ENCODE peak calls at places on chromosomes 2 and 18, in nine cellular contexts. One of them, this sample, is unnamed.

GRCh38 chr18:75008186-75008585 is 200.8 kb downstream of the PTGR3 start:
- DNase-seq in cardiac muscle cell: no peak
- DNase-seq in GM13976: no peak
- DNase-seq in ascending aorta: no peak
- DNase-seq in GM20000: no peak
- DNase-seq in left ventricle myocardium inferior: no peak
- DNase-seq in cardiac fibroblast: no peak
- DNase-seq in fibroblast of lung: no peak
- DNase-seq in HFFc6: no peak
- DNase-seq in this sample: no peak

GRCh38 chr18:9094307-9095226 is 7.9 kb upstream of the NDUFV2 start:
- DNase-seq in HFFc6: peak; percentile 91
- DNase-seq in GM20000: no peak
- DNase-seq in cardiac muscle cell: no peak
- DNase-seq in ascending aorta: no peak
- DNase-seq in fibroblast of lung: peak; percentile 83
- DNase-seq in cardiac fibroblast: peak; percentile 82
- DNase-seq in left ventricle myocardium inferior: no peak
- DNase-seq in GM13976: peak; percentile 24
- DNase-seq in this sample: no peak

GRCh38 chr2:65370387-65371093 is 61.9 kb downstream of the SPRED2 start:
- DNase-seq in cardiac muscle cell: no peak
- DNase-seq in GM20000: no peak
- DNase-seq in HFFc6: no peak
- DNase-seq in fibroblast of lung: no peak
- DNase-seq in left ventricle myocardium inferior: no peak
- DNase-seq in GM13976: no peak
- DNase-seq in cardiac fibroblast: peak; percentile 46
- DNase-seq in ascending aorta: no peak
- DNase-seq in this sample: no peak

GRCh38 chr2:237791977-237792727 is 6.4 kb upstream of the RBM44 start:
- DNase-seq in fibroblast of lung: no peak
- DNase-seq in GM20000: no peak
- DNase-seq in cardiac muscle cell: no peak
- DNase-seq in GM13976: no peak
- DNase-seq in cardiac fibroblast: peak; percentile 40
- DNase-seq in left ventricle myocardium inferior: no peak
- DNase-seq in HFFc6: peak; percentile 6
- DNase-seq in ascending aorta: no peak
- DNase-seq in this sample: peak; percentile 9

GRCh38 chr2:620456-621302 is 56.5 kb downstream of the TMEM18 start:
- DNase-seq in GM20000: no peak
- DNase-seq in GM13976: no peak
- DNase-seq in left ventricle myocardium inferior: no peak
- DNase-seq in cardiac muscle cell: no peak
- DNase-seq in HFFc6: no peak
- DNase-seq in fibroblast of lung: no peak
- DNase-seq in ascending aorta: no peak
- DNase-seq in cardiac fibroblast: no peak
- DNase-seq in this sample: no peak

GRCh38 chr2:98917031-98917459 is 19.0 kb downstream of the CRACDL start:
- DNase-seq in ascending aorta: no peak
- DNase-seq in GM20000: no peak
- DNase-seq in cardiac fibroblast: peak; percentile 80
- DNase-seq in GM13976: no peak
- DNase-seq in left ventricle myocardium inferior: no peak
- DNase-seq in HFFc6: peak; percentile 81
- DNase-seq in fibroblast of lung: peak; percentile 75
- DNase-seq in cardiac muscle cell: no peak
- DNase-seq in this sample: peak; percentile 90

GRCh38 chr2:107412981-107413380 is 413.7 kb upstream of the RGPD4 start:
- DNase-seq in fibroblast of lung: peak; percentile 11
- DNase-seq in left ventricle myocardium inferior: no peak
- DNase-seq in GM13976: no peak
- DNase-seq in cardiac muscle cell: no peak
- DNase-seq in ascending aorta: no peak
- DNase-seq in cardiac fibroblast: peak; percentile 24
- DNase-seq in GM20000: no peak
- DNase-seq in HFFc6: no peak
- DNase-seq in this sample: no peak

GRCh38 chr18:9771261-9771976 is 63.3 kb downstream of the RAB31 start:
- DNase-seq in GM20000: peak; percentile 64
- DNase-seq in fibroblast of lung: peak; percentile 67
- DNase-seq in cardiac muscle cell: peak; percentile 81
- DNase-seq in HFFc6: peak; percentile 28
- DNase-seq in cardiac fibroblast: peak; percentile 66
- DNase-seq in GM13976: peak; percentile 73
- DNase-seq in left ventricle myocardium inferior: peak; percentile 88
- DNase-seq in ascending aorta: peak; percentile 39
- DNase-seq in this sample: peak; percentile 74

GRCh38 chr2:62660087-62660486 is 45.4 kb upstream of the EHBP1 start:
- DNase-seq in ascending aorta: no peak
- DNase-seq in cardiac muscle cell: no peak
- DNase-seq in left ventricle myocardium inferior: no peak
- DNase-seq in GM20000: peak; percentile 49
- DNase-seq in HFFc6: no peak
- DNase-seq in fibroblast of lung: no peak
- DNase-seq in cardiac fibroblast: no peak
- DNase-seq in GM13976: peak; percentile 34
- DNase-seq in this sample: no peak

GRCh38 chr2:39870871-39871270 is 91.8 kb upstream of the THUMPD2 start:
- DNase-seq in cardiac muscle cell: no peak
- DNase-seq in fibroblast of lung: no peak
- DNase-seq in GM20000: no peak
- DNase-seq in HFFc6: no peak
- DNase-seq in left ventricle myocardium inferior: no peak
- DNase-seq in GM13976: no peak
- DNase-seq in cardiac fibroblast: no peak
- DNase-seq in ascending aorta: no peak
- DNase-seq in this sample: no peak

GRCh38 chr2:28322051-28322450 is 70.6 kb upstream of the FOSL2 start:
- DNase-seq in cardiac muscle cell: no peak
- DNase-seq in ascending aorta: no peak
- DNase-seq in left ventricle myocardium inferior: no peak
- DNase-seq in cardiac fibroblast: no peak
- DNase-seq in fibroblast of lung: no peak
- DNase-seq in GM13976: peak; percentile 11
- DNase-seq in HFFc6: no peak
- DNase-seq in GM20000: no peak
- DNase-seq in this sample: no peak

DNA sequence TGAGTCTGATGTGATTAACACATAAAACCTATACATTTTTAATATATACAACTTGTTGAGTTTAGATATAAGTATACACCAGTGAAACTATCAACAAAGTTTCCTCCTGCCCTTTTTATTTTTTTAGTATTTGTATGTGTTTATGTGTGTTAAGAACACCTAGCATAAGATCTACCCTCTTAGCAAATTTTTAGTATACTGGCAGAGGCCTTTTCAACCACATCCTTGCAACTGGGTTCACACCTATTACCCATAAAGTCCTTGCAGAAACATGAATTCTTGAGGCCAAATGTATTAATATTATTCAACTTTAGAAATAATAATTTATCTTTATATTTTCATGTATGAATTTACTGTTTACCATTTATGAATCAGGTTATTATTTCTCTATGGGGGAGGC is 119.7 kb upstream of the CRIM1 start:
- DNase-seq in fibroblast of lung: no peak
- DNase-seq in left ventricle myocardium inferior: no peak
- DNase-seq in cardiac muscle cell: no peak
- DNase-seq in cardiac fibroblast: no peak
- DNase-seq in GM20000: no peak
- DNase-seq in GM13976: no peak
- DNase-seq in ascending aorta: no peak
- DNase-seq in HFFc6: no peak
- DNase-seq in this sample: no peak
- TF ChIP-seq CTCF in fibroblast of lung: no peak
- TF ChIP-seq CTCF in left ventricle myocardium inferior: no peak
- TF ChIP-seq CTCF in cardiac muscle cell: no peak
- TF ChIP-seq CTCF in cardiac fibroblast: no peak
- TF ChIP-seq CTCF in GM20000: no peak
- TF ChIP-seq CTCF in GM13976: no peak
- TF ChIP-seq CTCF in ascending aorta: no peak
- TF ChIP-seq CTCF in HFFc6: no peak
- TF ChIP-seq CTCF in this sample: no peak

GRCh38 chr2:21930224-21930623 is 806.5 kb downstream of the TDRD15 start:
- DNase-seq in fibroblast of lung: no peak
- DNase-seq in HFFc6: no peak
- DNase-seq in cardiac muscle cell: no peak
- DNase-seq in cardiac fibroblast: no peak
- DNase-seq in left ventricle myocardium inferior: no peak
- DNase-seq in GM13976: no peak
- DNase-seq in ascending aorta: no peak
- DNase-seq in GM20000: no peak
- DNase-seq in this sample: no peak

GRCh38 chr2:21924640-21925285 is 801.0 kb downstream of the TDRD15 start:
- DNase-seq in fibroblast of lung: no peak
- DNase-seq in GM20000: peak; percentile 4
- DNase-seq in GM13976: no peak
- DNase-seq in ascending aorta: no peak
- DNase-seq in cardiac fibroblast: no peak
- DNase-seq in HFFc6: no peak
- DNase-seq in cardiac muscle cell: no peak
- DNase-seq in left ventricle myocardium inferior: no peak
- DNase-seq in this sample: no peak

GRCh38 chr2:21928292-21928691 is 804.5 kb downstream of the TDRD15 start:
- DNase-seq in cardiac muscle cell: no peak
- DNase-seq in HFFc6: no peak
- DNase-seq in cardiac fibroblast: no peak
- DNase-seq in left ventricle myocardium inferior: no peak
- DNase-seq in ascending aorta: no peak
- DNase-seq in GM20000: no peak
- DNase-seq in GM13976: no peak
- DNase-seq in fibroblast of lung: no peak
- DNase-seq in this sample: no peak
- TF ChIP-seq CTCF in cardiac muscle cell: peak; percentile 14
- TF ChIP-seq CTCF in HFFc6: no peak
- TF ChIP-seq CTCF in cardiac fibroblast: peak; percentile 13
- TF ChIP-seq CTCF in left ventricle myocardium inferior: peak; percentile 36
- TF ChIP-seq CTCF in ascending aorta: no peak
- TF ChIP-seq CTCF in GM20000: no peak
- TF ChIP-seq CTCF in GM13976: no peak
- TF ChIP-seq CTCF in fibroblast of lung: peak; percentile 18
- TF ChIP-seq CTCF in this sample: no peak

GRCh38 chr2:183610724-183611123 is 486.5 kb downstream of the NUP35 start:
- DNase-seq in GM13976: no peak
- DNase-seq in ascending aorta: no peak
- DNase-seq in HFFc6: no peak
- DNase-seq in GM20000: no peak
- DNase-seq in cardiac fibroblast: no peak
- DNase-seq in left ventricle myocardium inferior: no peak
- DNase-seq in fibroblast of lung: no peak
- DNase-seq in cardiac muscle cell: no peak
- DNase-seq in this sample: no peak
- TF ChIP-seq CTCF in GM13976: no peak
- TF ChIP-seq CTCF in ascending aorta: no peak
- TF ChIP-seq CTCF in HFFc6: no peak
- TF ChIP-seq CTCF in GM20000: no peak
- TF ChIP-seq CTCF in cardiac fibroblast: no peak
- TF ChIP-seq CTCF in left ventricle myocardium inferior: no peak
- TF ChIP-seq CTCF in fibroblast of lung: no peak
- TF ChIP-seq CTCF in cardiac muscle cell: no peak
- TF ChIP-seq CTCF in this sample: no peak

GRCh38 chr2:60560734-60561649 is 7.5 kb upstream of the BCL11A start:
- DNase-seq in left ventricle myocardium inferior: no peak
- DNase-seq in cardiac fibroblast: peak; percentile 35
- DNase-seq in HFFc6: peak; percentile 35
- DNase-seq in GM13976: peak; percentile 46
- DNase-seq in cardiac muscle cell: peak; percentile 57
- DNase-seq in fibroblast of lung: no peak
- DNase-seq in GM20000: peak; percentile 55
- DNase-seq in ascending aorta: no peak
- DNase-seq in this sample: peak; percentile 58
- TF ChIP-seq CTCF in left ventricle myocardium inferior: peak; percentile 66
- TF ChIP-seq CTCF in cardiac fibroblast: peak; percentile 40
- TF ChIP-seq CTCF in HFFc6: peak; percentile 82
- TF ChIP-seq CTCF in GM13976: peak; percentile 42
- TF ChIP-seq CTCF in cardiac muscle cell: peak; percentile 57
- TF ChIP-seq CTCF in fibroblast of lung: peak; percentile 60
- TF ChIP-seq CTCF in GM20000: peak; percentile 29
- TF ChIP-seq CTCF in ascending aorta: peak; percentile 10
- TF ChIP-seq CTCF in this sample: peak; percentile 41

GRCh38 chr2:172350844-172351480 is 76.4 kb upstream of the ITGA6 start:
- DNase-seq in GM13976: no peak
- DNase-seq in cardiac muscle cell: no peak
- DNase-seq in HFFc6: no peak
- DNase-seq in GM20000: no peak
- DNase-seq in ascending aorta: peak; percentile 64
- DNase-seq in fibroblast of lung: no peak
- DNase-seq in cardiac fibroblast: no peak
- DNase-seq in left ventricle myocardium inferior: peak; percentile 82
- DNase-seq in this sample: no peak
- TF ChIP-seq CTCF in GM13976: no peak
- TF ChIP-seq CTCF in cardiac muscle cell: no peak
- TF ChIP-seq CTCF in HFFc6: no peak
- TF ChIP-seq CTCF in GM20000: no peak
- TF ChIP-seq CTCF in ascending aorta: no peak
- TF ChIP-seq CTCF in fibroblast of lung: no peak
- TF ChIP-seq CTCF in cardiac fibroblast: no peak
- TF ChIP-seq CTCF in left ventricle myocardium inferior: no peak
- TF ChIP-seq CTCF in this sample: no peak

GRCh38 chr2:15940661-15941482 is 522 bp downstream of the MYCN start:
- DNase-seq in fibroblast of lung: no peak
- DNase-seq in ascending aorta: no peak
- DNase-seq in HFFc6: no peak
- DNase-seq in GM20000: peak; percentile 32
- DNase-seq in GM13976: peak; percentile 40
- DNase-seq in left ventricle myocardium inferior: no peak
- DNase-seq in cardiac muscle cell: peak; percentile 45
- DNase-seq in cardiac fibroblast: peak; percentile 3
- DNase-seq in this sample: no peak

GRCh38 chr2:15939854-15940660 is at the start of gene MYCN:
- DNase-seq in GM20000: no peak
- DNase-seq in GM13976: peak; percentile 29
- DNase-seq in left ventricle myocardium inferior: peak; percentile 43
- DNase-seq in cardiac fibroblast: peak; percentile 54
- DNase-seq in HFFc6: no peak
- DNase-seq in ascending aorta: no peak
- DNase-seq in cardiac muscle cell: peak; percentile 95
- DNase-seq in fibroblast of lung: peak; percentile 33
- DNase-seq in this sample: peak; percentile 42

GRCh38 chr2:15938803-15939555 is 1.4 kb upstream of the MYCN start:
- DNase-seq in cardiac fibroblast: no peak
- DNase-seq in ascending aorta: no peak
- DNase-seq in cardiac muscle cell: no peak
- DNase-seq in fibroblast of lung: no peak
- DNase-seq in left ventricle myocardium inferior: no peak
- DNase-seq in GM13976: no peak
- DNase-seq in GM20000: no peak
- DNase-seq in HFFc6: no peak
- DNase-seq in this sample: no peak

GRCh38 chr2:15937882-15938802 is 2.2 kb upstream of the MYCN start:
- DNase-seq in GM13976: no peak
- DNase-seq in ascending aorta: no peak
- DNase-seq in fibroblast of lung: no peak
- DNase-seq in HFFc6: no peak
- DNase-seq in left ventricle myocardium inferior: no peak
- DNase-seq in cardiac muscle cell: no peak
- DNase-seq in cardiac fibroblast: no peak
- DNase-seq in GM20000: no peak
- DNase-seq in this sample: no peak

GRCh38 chr2:15939556-15939853 is 845 bp upstream of the MYCN start:
- DNase-seq in cardiac fibroblast: no peak
- DNase-seq in fibroblast of lung: no peak
- DNase-seq in GM13976: peak; percentile 82
- DNase-seq in left ventricle myocardium inferior: peak; percentile 66
- DNase-seq in HFFc6: no peak
- DNase-seq in GM20000: peak; percentile 82
- DNase-seq in cardiac muscle cell: no peak
- DNase-seq in ascending aorta: no peak
- DNase-seq in this sample: no peak
- TF ChIP-seq CTCF in cardiac fibroblast: peak; percentile 50
- TF ChIP-seq CTCF in fibroblast of lung: peak; percentile 41
- TF ChIP-seq CTCF in GM13976: peak; percentile 64
- TF ChIP-seq CTCF in left ventricle myocardium inferior: peak; percentile 89
- TF ChIP-seq CTCF in HFFc6: no peak
- TF ChIP-seq CTCF in GM20000: peak; percentile 74
- TF ChIP-seq CTCF in cardiac muscle cell: no peak
- TF ChIP-seq CTCF in ascending aorta: peak; percentile 35
- TF ChIP-seq CTCF in this sample: no peak